ENCODE peak calls at places on chromosomes 5 and 9, in seven cellular contexts. N is suprapubic skin, J is stomach, M is transverse colon, E is GM12878, P is HepG2, L is sigmoid colon. K is an unnamed sample. For H3K4me1, the result is how much of the 10 kb centered on the place peaks cover.

GRCh38 chr9:123111977-123112869 is 78.8 kb downstream of the GPR21 start:
- DNase-seq in N (peak), J (peak), M (no peak), E (no peak), P (no peak), L (no peak), K (no peak)

GRCh38 chr5:14870347-14871083 is 1.1 kb downstream of the ANKH start:
- DNase-seq in N (no peak), J (peak), M (peak), E (no peak), P (no peak), L (no peak), K (peak)

GRCh38 chr5:135393691-135394090 is 5.3 kb downstream of the MACROH2A1 start:
- DNase-seq in N (no peak), J (no peak), M (no peak), E (no peak), P (no peak), L (no peak), K (no peak)

GRCh38 chr9:112348993-112349333 is 15.5 kb upstream of the PTBP3 start:
- DNase-seq in N (no peak), J (no peak), M (no peak), E (no peak), P (no peak), L (no peak), K (no peak)

GRCh38 chr9:18632624-18633407 is 158.9 kb downstream of the ADAMTSL1 start:
- DNase-seq in N (no peak), J (peak), M (no peak), E (no peak), P (no peak), L (no peak), K (no peak)

GRCh38 chr5:167945542-167946384 is 345.7 kb upstream of the WWC1 start:
- DNase-seq in N (no peak), J (no peak), M (no peak), E (no peak), P (no peak), L (no peak), K (no peak)

GRCh38 chr9:114621975-114622609 is 11.0 kb downstream of the TMEM268 start:
- DNase-seq in N (no peak), J (no peak), M (no peak), E (no peak), P (no peak), L (no peak), K (no peak)

GRCh38 chr5:98770911-98771322 is 2.5 kb upstream of the RGMB start:
- DNase-seq in N (no peak), J (no peak), M (no peak), E (no peak), P (no peak), L (no peak), K (no peak)

GRCh38 chr5:61905635-61906034 is 400.4 kb upstream of the KIF2A start:
- DNase-seq in N (no peak), J (no peak), M (no peak), E (no peak), P (no peak), L (no peak), K (no peak)

GRCh38 chr5:173187054-173187743 is 42.9 kb downstream of the BNIP1 start:
- DNase-seq in N (no peak), J (no peak), M (no peak), E (no peak), P (peak), L (no peak), K (no peak)

GRCh38 chr9:16257604-16258003 is 612.9 kb downstream of the BNC2 start:
- DNase-seq in N (no peak), J (no peak), M (no peak), E (no peak), P (no peak), L (no peak), K (no peak)
- H3K4me1 ChIP-seq in N (under half), J (under half), M (under half), E (under half), P (under half), L (under half), K (under half)

DNA sequence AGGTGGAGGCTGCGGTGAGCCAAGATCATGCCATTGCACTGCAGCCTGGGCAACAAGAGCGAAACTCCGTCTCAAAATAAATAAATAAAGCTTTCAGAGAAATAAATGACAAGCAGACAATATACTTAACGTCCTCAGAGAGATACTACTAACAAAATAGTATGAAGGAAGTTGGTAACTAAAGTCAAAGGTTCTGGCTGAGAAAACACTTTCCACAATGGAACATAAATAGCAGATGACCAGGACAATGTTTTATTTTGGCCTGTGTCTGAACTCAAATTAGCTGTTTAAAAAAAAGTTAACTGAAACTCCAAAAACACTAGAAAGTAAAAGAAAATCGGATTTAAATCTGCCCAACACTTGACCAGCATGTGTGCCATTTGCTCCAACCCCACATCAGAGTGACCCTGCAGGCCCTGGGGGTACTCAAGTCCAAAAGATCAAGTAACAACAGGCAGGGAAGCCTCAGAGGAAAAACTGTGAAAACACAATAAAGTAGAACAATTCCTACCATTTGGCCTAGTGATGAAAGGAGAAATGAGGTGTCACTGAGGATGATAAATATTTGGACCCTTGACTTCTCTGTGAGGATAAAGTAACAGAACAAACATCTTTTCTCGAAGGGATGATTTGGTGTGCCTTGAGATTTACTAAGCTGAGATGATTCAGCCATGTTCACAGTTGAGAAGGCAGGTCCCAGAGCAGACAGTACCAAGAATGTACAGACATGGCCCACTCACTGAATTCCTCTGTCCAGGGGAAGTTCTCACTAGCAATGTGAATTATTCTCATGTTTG is 47.7 kb downstream of the LHFPL2 start:
- DNase-seq in N (no peak), J (no peak), M (no peak), E (no peak), P (no peak), L (no peak), K (no peak)
- TF ChIP-seq POLR2AphosphoS5 in N (no peak), J (peak), M (no peak), E (no peak), P (no peak), L (peak), K (no peak)

GRCh38 chr5:150765789-150766149 is 7.0 kb upstream of the DCTN4 start:
- DNase-seq in N (no peak), J (no peak), M (no peak), E (no peak), P (no peak), L (no peak), K (no peak)

GRCh38 chr5:150764530-150764929 is 5.7 kb upstream of the DCTN4 start:
- DNase-seq in N (no peak), J (no peak), M (no peak), E (no peak), P (no peak), L (no peak), K (no peak)

GRCh38 chr5:150765019-150765788 is 6.4 kb upstream of the DCTN4 start:
- DNase-seq in N (no peak), J (no peak), M (no peak), E (no peak), P (no peak), L (no peak), K (no peak)

GRCh38 chr5:150762216-150762615 is 3.4 kb upstream of the DCTN4 start:
- DNase-seq in N (no peak), J (no peak), M (no peak), E (no peak), P (no peak), L (no peak), K (no peak)

DNA sequence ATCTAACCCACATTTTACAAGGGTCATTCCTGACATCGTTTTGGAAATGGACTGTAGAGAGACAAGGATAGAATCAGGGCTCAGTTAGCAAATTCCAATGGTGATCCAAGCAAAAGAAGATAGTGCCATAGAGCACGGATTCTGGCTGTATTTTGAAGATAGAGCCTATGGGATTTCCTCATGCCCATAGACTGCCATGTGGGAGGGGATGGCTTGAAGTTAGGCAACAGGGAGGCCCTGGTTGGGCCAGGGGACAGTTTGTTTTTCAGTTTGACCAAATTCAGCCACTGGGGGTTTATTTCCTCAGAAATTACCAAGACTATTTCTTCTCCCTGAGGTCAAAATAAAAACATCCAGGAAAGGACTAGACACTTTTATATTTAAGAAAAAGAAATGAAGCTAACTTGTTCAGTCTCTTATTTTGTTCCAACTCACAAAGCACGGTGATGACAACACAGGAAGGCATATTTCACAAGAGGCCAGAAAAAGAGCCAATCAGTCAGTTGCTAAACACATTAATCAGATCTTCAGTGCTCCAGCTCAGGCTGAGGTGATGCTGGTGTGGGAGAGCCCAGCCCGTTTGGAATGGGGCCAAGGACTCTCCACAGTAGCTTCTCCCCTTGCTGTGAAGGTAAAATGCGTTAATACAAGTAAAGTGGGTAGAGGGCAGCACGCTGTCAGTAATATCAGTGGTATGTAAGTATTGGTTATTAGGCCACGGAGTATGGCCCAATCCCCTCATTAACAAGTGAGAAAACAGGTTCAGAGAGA is 4.4 kb upstream of the DCTN4 start:
- DNase-seq in N (peak), J (peak), M (peak), E (no peak), P (peak), L (peak), K (no peak)
- TF ChIP-seq EP300 in N (no peak), J (no peak), M (no peak), E (no peak), P (no peak), L (no peak), K (no peak)

GRCh38 chr5:149773245-149774095 is 43.4 kb downstream of the PPARGC1B start:
- DNase-seq in N (no peak), J (no peak), M (peak), E (no peak), P (no peak), L (no peak), K (peak)
- H3K4me1 ChIP-seq in N (under half), J (half or more), M (under half), E (under half), P (under half), L (under half), K (under half)

K was measured in upper lobe of left lung.